ENCODE peak calls at places on chromosomes 11 and 22, in four cellular contexts. B is endothelial cell, O is cardiac fibroblast, W is body of pancreas. M is an unnamed sample.

GRCh38 chr11:116687458-116688201 is 85.2 kb downstream of the BUD13 start:
- DNase-seq in B (no peak), O (no peak), W (no peak), M (no peak)

GRCh38 chr22:27667121-27667843 is 134.3 kb downstream of the MN1 start:
- DNase-seq in B (no peak), O (no peak), W (no peak), M (peak; percentile 80)

GRCh38 chr11:119573858-119574257 is 150.9 kb upstream of the THY1 start:
- DNase-seq in B (no peak), O (no peak), W (no peak), M (no peak)

GRCh38 chr11:86459002-86459385 is 84.3 kb downstream of the CCDC81 start:
- DNase-seq in B (no peak), O (peak; percentile 30), W (no peak), M (no peak)

GRCh38 chr11:95157824-95158223 is 68.2 kb downstream of the ENDOD1 start:
- DNase-seq in B (no peak), O (no peak), W (no peak), M (no peak)

GRCh38 chr11:61688368-61689163 is 8.4 kb downstream of the DAGLA start:
- DNase-seq in B (no peak), O (peak; percentile 49), W (peak; percentile 93), M (no peak)

GRCh38 chr22:31977141-31977781 is 32.9 kb downstream of the YWHAH start:
- DNase-seq in B (peak; percentile 86), O (peak; percentile 78), W (peak; percentile 81), M (peak; percentile 89)

GRCh38 chr22:48439560-48440135 is 1388.0 kb downstream of the BRD1 start:
- DNase-seq in B (no peak), O (no peak), W (no peak), M (no peak)

GRCh38 chr11:40118026-40118425 is 1341.4 kb downstream of the LRRC4C start:
- DNase-seq in B (no peak), O (no peak), W (no peak), M (no peak)

GRCh38 chr11:13760115-13760514 is 91.6 kb downstream of the FAR1 start:
- DNase-seq in B (no peak), O (no peak), W (no peak), M (no peak)

GRCh38 chr11:92845390-92846185 is 123.9 kb upstream of the MTNR1B start:
- DNase-seq in B (no peak), O (no peak), W (no peak), M (peak; percentile 43)

GRCh38 chr22:20952544-20953341 is 14.3 kb upstream of the AIFM3 start:
- DNase-seq in B (no peak), O (no peak), W (peak; percentile 44), M (no peak)

GRCh38 chr11:5476184-5476819 is 12.2 kb upstream of the OR52D1 start:
- DNase-seq in B (peak; percentile 58), O (peak; percentile 75), W (peak; percentile 43), M (peak; percentile 49)

GRCh38 chr11:119661226-119661625 is 67.8 kb downstream of the NECTIN1 start:
- DNase-seq in B (no peak), O (no peak), W (no peak), M (no peak)

GRCh38 chr11:130772266-130773227 is 143.7 kb downstream of the SNX19 start:
- DNase-seq in B (no peak), O (peak; percentile 95), W (peak; percentile 19), M (no peak)

GRCh38 chr22:43288807-43289417 is 54.3 kb downstream of the SCUBE1 start:
- DNase-seq in B (no peak), O (no peak), W (no peak), M (no peak)

GRCh38 chr11:60831501-60832079 is 10.3 kb upstream of the CCDC86 start:
- DNase-seq in B (no peak), O (peak; percentile 65), W (no peak), M (no peak)

GRCh38 chr22:31496735-31497146 is 405 bp downstream of the SFI1 start:
- DNase-seq in B (peak; percentile 14), O (peak; percentile 22), W (peak; percentile 23), M (peak; percentile 35)

GRCh38 chr11:25902476-25902875 is 429.5 kb upstream of the ANO3 start:
- DNase-seq in B (no peak), O (no peak), W (no peak), M (no peak)

GRCh38 chr11:45654242-45654641 is 11.2 kb downstream of the CHST1 start:
- DNase-seq in B (peak; percentile 5), O (no peak), W (no peak), M (no peak)

GRCh38 chr11:111460340-111460739 is 51.8 kb downstream of the BTG4 start:
- DNase-seq in B (no peak), O (no peak), W (no peak), M (no peak)

GRCh38 chr22:37233751-37234631 is 10.1 kb downstream of the RAC2 start:
- DNase-seq in B (no peak), O (no peak), W (no peak), M (no peak)

GRCh38 chr11:36258730-36259360 is 30.4 kb downstream of the COMMD9 start:
- DNase-seq in B (peak; percentile 75), O (peak; percentile 88), W (peak; percentile 57), M (peak; percentile 64)

GRCh38 chr11:87374206-87374793 is 336.6 kb downstream of the TMEM135 start:
- DNase-seq in B (no peak), O (no peak), W (no peak), M (no peak)

GRCh38 chr11:21268036-21268435 is 598.6 kb downstream of the NELL1 start:
- DNase-seq in B (no peak), O (no peak), W (no peak), M (no peak)

GRCh38 chr11:10044618-10045017 is 249.4 kb downstream of the SBF2 start:
- DNase-seq in B (no peak), O (peak; percentile 29), W (no peak), M (no peak)

GRCh38 chr11:123082977-123083376 is 21.0 kb upstream of the HSPA8 start:
- DNase-seq in B (no peak), O (no peak), W (no peak), M (no peak)

GRCh38 chr22:42708393-42708792 is 12.3 kb downstream of the A4GALT start:
- DNase-seq in B (no peak), O (no peak), W (no peak), M (no peak)

GRCh38 chr11:4090258-4090657 is 4.3 kb upstream of the RRM1 start:
- DNase-seq in B (no peak), O (no peak), W (no peak), M (no peak)

GRCh38 chr11:117545706-117546105 is 218.1 kb downstream of the CEP164 start:
- DNase-seq in B (no peak), O (no peak), W (no peak), M (no peak)

GRCh38 chr11:24400059-24400665 is 96.7 kb upstream of the LUZP2 start:
- DNase-seq in B (no peak), O (no peak), W (no peak), M (no peak)

GRCh38 chr11:64654439-64654838 is 63.4 kb downstream of the SLC22A12 start:
- DNase-seq in B (no peak), O (no peak), W (no peak), M (no peak)

GRCh38 chr11:64652586-64653387 is 61.8 kb downstream of the SLC22A12 start:
- DNase-seq in B (peak; percentile 93), O (peak; percentile 75), W (peak; percentile 78), M (peak; percentile 94)

GRCh38 chr11:64650923-64651523 is 60.0 kb downstream of the SLC22A12 start:
- DNase-seq in B (peak; percentile 49), O (peak; percentile 40), W (no peak), M (peak; percentile 34)

GRCh38 chr11:64654958-64655541 is 64.0 kb downstream of the SLC22A12 start:
- DNase-seq in B (no peak), O (no peak), W (no peak), M (no peak)

GRCh38 chr11:64653388-64653973 is 62.5 kb downstream of the SLC22A12 start:
- DNase-seq in B (no peak), O (no peak), W (no peak), M (no peak)
- TF ChIP-seq CTCF in B (no peak), O (no peak), W (no peak), M (no peak)

DNA sequence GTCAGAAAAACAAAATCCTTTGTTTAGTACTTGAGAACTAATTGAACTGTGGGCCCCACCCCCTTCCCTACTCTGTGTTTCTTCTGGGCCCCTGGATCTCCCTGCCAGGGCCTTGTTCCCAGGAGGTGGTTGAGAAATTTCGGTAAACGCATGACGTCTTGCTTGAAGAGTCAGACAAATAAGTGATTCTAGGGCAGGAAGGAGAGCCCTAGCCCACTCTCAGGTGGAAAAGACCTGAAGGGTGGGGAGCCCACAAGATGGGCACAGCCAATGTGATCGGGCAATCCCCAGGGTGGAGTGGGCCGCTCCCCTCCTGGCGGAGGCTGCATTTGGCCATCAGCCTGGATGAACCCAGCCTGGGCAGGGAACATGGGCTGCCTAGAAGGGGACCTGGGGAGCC is 16.8 kb upstream of the P2RY2 start:
- DNase-seq in B (no peak), O (peak; percentile 50), W (no peak), M (no peak)
- TF ChIP-seq CTCF in B (no peak), O (no peak), W (no peak), M (no peak)

GRCh38 chr11:113896156-113896879 is 8.3 kb upstream of the HTR3B start:
- DNase-seq in B (peak; percentile 47), O (peak; percentile 57), W (peak; percentile 51), M (peak; percentile 38)
- TF ChIP-seq CTCF in B (peak; percentile 73), O (peak; percentile 74), W (peak; percentile 82), M (peak; percentile 69)

DNA sequence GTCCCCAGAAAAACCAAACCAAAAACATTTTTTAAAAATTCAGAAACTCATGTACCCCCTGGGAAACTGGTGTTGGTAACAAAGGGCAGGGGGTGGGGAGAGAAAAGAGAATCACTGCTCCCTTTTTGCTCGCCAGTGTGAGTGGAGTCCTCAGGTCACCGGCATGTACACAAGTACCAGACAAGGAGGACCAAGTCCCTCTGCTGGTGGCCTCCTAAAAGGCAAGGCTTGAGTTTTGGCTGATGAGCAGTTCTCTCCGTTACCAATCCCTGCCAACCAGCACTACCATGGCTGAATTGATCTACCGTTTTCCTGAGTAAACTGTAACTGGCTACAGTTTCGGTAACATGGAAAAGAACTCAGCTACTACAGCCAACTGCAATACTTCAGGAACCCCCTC is 22.0 kb downstream of the APOL5 start:
- DNase-seq in B (no peak), O (peak; percentile 28), W (no peak), M (no peak)
- TF ChIP-seq CTCF in B (no peak), O (no peak), W (no peak), M (peak; percentile 17)

GRCh38 chr11:44464741-44465140 is 100.7 kb upstream of the CD82 start:
- DNase-seq in B (no peak), O (peak; percentile 6), W (no peak), M (no peak)
- TF ChIP-seq CTCF in B (peak; percentile 27), O (no peak), W (no peak), M (no peak)